ENCODE peak calls at places on chromosomes 11 and 22, in five cellular contexts. F is GM10248, S is HFF-Myc, L is Caco-2, Y is left ventricle myocardium inferior. E is an unnamed sample.

GRCh38 chr22:17272511-17272991 is 53.3 kb upstream of the ADA2 start:
- DNase-seq in F (no peak), S (no peak), L (no peak), Y (no peak), E (no peak)

GRCh38 chr22:37212174-37212906 is at the start of gene SSTR3:
- DNase-seq in F (no peak), S (no peak), L (no peak), Y (no peak), E (no peak)

GRCh38 chr22:18033204-18033998 is 9.0 kb upstream of the MICAL3 start:
- DNase-seq in F (no peak), S (no peak), L (no peak), Y (no peak), E (no peak)

GRCh38 chr11:40445391-40445790 is 1014.1 kb downstream of the LRRC4C start:
- DNase-seq in F (no peak), S (no peak), L (no peak), Y (no peak), E (no peak)

GRCh38 chr11:78562398-78562797 is 12.3 kb downstream of the NARS2 start:
- DNase-seq in F (no peak), S (no peak), L (no peak), Y (no peak), E (no peak)

GRCh38 chr11:10938650-10939387 is 81.0 kb upstream of the ZBED5 start:
- DNase-seq in F (no peak), S (no peak), L (no peak), Y (no peak), E (no peak)

GRCh38 chr11:131537196-131537595 is 166.8 kb downstream of the NTM start:
- DNase-seq in F (no peak), S (no peak), L (no peak), Y (no peak), E (no peak)

GRCh38 chr11:78344114-78344513 is 73.5 kb downstream of the GAB2 start:
- DNase-seq in F (no peak), S (no peak), L (no peak), Y (no peak), E (no peak)

GRCh38 chr22:46297151-46297819 is 615 bp downstream of the GTSE1 start:
- DNase-seq in F (no peak), S (no peak), L (no peak), Y (peak), E (no peak)

GRCh38 chr11:47905358-47906059 is 57.4 kb upstream of the NUP160 start:
- DNase-seq in F (no peak), S (no peak), L (no peak), Y (no peak), E (no peak)

GRCh38 chr22:46090051-46090591 is 60.2 kb upstream of the PPARA start:
- DNase-seq in F (no peak), S (no peak), L (peak), Y (peak), E (peak)

GRCh38 chr11:68002943-68003845 is 703 bp downstream of the UNC93B1 start:
- DNase-seq in F (peak), S (no peak), L (peak), Y (no peak), E (peak)

GRCh38 chr11:79694368-79694767 is 253.5 kb upstream of the TENM4 start:
- DNase-seq in F (no peak), S (no peak), L (no peak), Y (no peak), E (no peak)

GRCh38 chr11:47607380-47607779 is 13.2 kb upstream of the C1QTNF4 start:
- DNase-seq in F (no peak), S (peak), L (peak), Y (no peak), E (no peak)

GRCh38 chr22:45284705-45285305 is at the start of gene UPK3A:
- DNase-seq in F (peak), S (no peak), L (no peak), Y (peak), E (peak)

GRCh38 chr11:57071829-57072228 is 83.1 kb downstream of the OR5AK2 start:
- DNase-seq in F (no peak), S (no peak), L (no peak), Y (no peak), E (no peak)

GRCh38 chr11:75151346-75152047 is 590 bp downstream of the SLCO2B1 start:
- DNase-seq in F (no peak), S (no peak), L (no peak), Y (no peak), E (peak)

GRCh38 chr22:23237201-23237798 is 57.0 kb downstream of the BCR start:
- DNase-seq in F (no peak), S (no peak), L (no peak), Y (peak), E (peak)

GRCh38 chr11:120907971-120908370 is 115.9 kb upstream of the TBCEL start:
- DNase-seq in F (no peak), S (no peak), L (no peak), Y (no peak), E (no peak)

GRCh38 chr22:49574861-49575702 is 252.6 kb downstream of the BRD1 start:
- DNase-seq in F (no peak), S (no peak), L (no peak), Y (peak), E (no peak)

GRCh38 chr11:37107415-37107814 is 509.4 kb upstream of the RAG2 start:
- DNase-seq in F (no peak), S (no peak), L (no peak), Y (no peak), E (no peak)
- TF ChIP-seq CTCF in F (no peak), S (no peak), L (no peak), Y (no peak), E (no peak)

DNA sequence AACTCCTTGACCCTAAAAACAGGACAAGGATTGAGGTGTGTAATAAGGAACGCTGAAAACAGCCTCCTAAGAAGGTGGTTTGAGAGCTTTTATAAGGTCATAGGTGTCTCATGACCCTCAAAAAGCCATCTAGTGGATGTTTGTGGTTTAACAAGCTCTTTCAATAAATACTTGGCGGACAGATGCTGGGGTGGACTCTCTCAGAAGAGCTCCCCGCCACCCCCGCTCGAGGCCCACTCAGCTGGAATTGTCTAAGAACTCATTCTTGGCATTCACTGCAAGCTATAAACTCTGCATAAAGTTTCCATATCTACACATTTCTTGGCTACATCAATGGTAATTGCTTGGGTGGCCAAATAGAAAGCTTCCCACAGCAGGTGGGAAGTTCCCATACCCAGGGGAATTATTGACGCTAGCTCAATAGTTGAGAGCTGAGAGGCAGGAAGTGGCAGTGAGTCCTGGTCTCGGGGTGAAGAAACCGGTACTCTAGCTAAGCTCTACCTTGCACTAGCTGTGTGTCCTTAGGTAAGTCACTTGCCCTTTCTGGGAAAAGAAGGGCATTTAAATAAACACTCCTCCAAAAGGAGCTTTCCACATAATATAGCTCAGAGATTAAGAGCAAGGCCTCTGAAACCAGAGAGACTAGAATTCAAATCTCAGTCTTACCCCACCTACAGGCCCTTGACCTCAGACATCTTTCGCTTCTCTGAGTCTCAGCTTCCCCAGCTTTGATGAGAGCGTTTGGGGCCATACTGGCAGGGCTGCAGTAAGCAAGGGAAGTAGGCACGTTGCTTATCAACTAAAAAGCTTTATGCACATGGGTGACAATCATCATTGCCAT is 6.4 kb downstream of the MS4A15 start:
- DNase-seq in F (peak), S (no peak), L (no peak), Y (no peak), E (no peak)
- TF ChIP-seq CTCF in F (peak), S (peak), L (peak), Y (peak), E (no peak)

DNA sequence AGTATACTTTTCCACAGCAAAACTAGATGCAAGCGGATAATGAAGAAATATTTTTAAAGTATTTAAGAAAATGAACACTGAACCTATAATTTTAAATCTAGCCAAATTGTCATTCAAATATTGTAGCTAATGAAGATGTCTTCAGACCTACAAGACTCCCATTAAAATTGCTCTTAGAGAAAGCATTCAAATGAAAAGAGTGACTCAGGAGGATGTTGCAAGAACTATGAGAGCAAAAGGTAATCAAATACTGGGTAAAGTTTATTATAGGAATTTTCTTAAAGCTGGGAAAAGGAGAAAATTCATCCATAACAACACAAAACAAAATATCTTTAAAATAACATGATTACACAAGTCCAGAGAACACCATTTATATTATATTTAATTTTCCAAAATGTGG is 5.4 kb upstream of the POU2AF1 start:
- DNase-seq in F (no peak), S (no peak), L (no peak), Y (no peak), E (no peak)
- TF ChIP-seq CTCF in F (no peak), S (no peak), L (no peak), Y (no peak), E (no peak)

GRCh38 chr11:63592975-63593395 is 21.2 kb downstream of the PLAAT3 start:
- DNase-seq in F (no peak), S (no peak), L (no peak), Y (no peak), E (no peak)
- TF ChIP-seq CTCF in F (peak), S (peak), L (peak), Y (peak), E (peak)

GRCh38 chr11:115505165-115505564 is 950 bp upstream of the CADM1 start:
- DNase-seq in F (no peak), S (no peak), L (no peak), Y (no peak), E (no peak)
- TF ChIP-seq CTCF in F (no peak), S (no peak), L (no peak), Y (no peak), E (no peak)

E was measured in mucosa of descending colon.